ENCODE peak calls at places on chromosomes 3 and 15, in four cellular contexts. D is A549, P is breast epithelium, B is PC-3. Y is an unnamed sample.
A peak's percentile ranks its signal among the peaks of the same experiment; 100 is the strongest.

GRCh38 chr3:43405888-43406636 is 119.7 kb downstream of the SNRK start:
- DNase-seq in P (no peak), D (no peak), B (no peak), Y (no peak)

GRCh38 chr15:56817266-56817665 is 84.0 kb upstream of the ZNF280D start:
- DNase-seq in D (peak; percentile 23), B (peak; percentile 64), P (no peak), Y (no peak)

GRCh38 chr3:81308296-81308695 is 453.1 kb downstream of the GBE1 start:
- DNase-seq in P (no peak), D (no peak), B (peak; percentile 41), Y (no peak)

GRCh38 chr15:73387507-73388255 is 18.9 kb upstream of the HCN4 start:
- DNase-seq in D (no peak), B (peak; percentile 61), P (no peak), Y (peak; percentile 10)

GRCh38 chr3:174532216-174532615 is 326.9 kb upstream of the NAALADL2 start:
- DNase-seq in D (no peak), B (no peak), P (no peak), Y (no peak)

GRCh38 chr3:94460914-94461313 is 398.1 kb downstream of the NSUN3 start:
- DNase-seq in B (no peak), P (no peak), D (no peak), Y (no peak)

GRCh38 chr15:80780416-80781221 is 1.4 kb downstream of the CEMIP start:
- DNase-seq in D (peak; percentile 41), B (peak; percentile 69), P (no peak), Y (no peak)

GRCh38 chr3:194140520-194141414 is 4.8 kb downstream of the HES1 start:
- DNase-seq in D (peak; percentile 54), B (peak; percentile 83), P (peak; percentile 64), Y (no peak)

GRCh38 chr3:68458646-68459045 is 473.7 kb downstream of the TAFA4 start:
- DNase-seq in B (no peak), P (no peak), D (no peak), Y (no peak)

GRCh38 chr15:95446854-95447253 is 883.6 kb upstream of the NR2F2 start:
- DNase-seq in B (no peak), D (no peak), P (no peak), Y (no peak)

GRCh38 chr3:139231555-139232281 is 112.1 kb upstream of the MRPS22 start:
- DNase-seq in B (no peak), P (no peak), D (no peak), Y (no peak)

GRCh38 chr15:67720556-67721175 is 104.6 kb upstream of the SKOR1 start:
- DNase-seq in P (no peak), B (no peak), D (no peak), Y (no peak)

GRCh38 chr3:167913218-167913902 is 177.8 kb downstream of the SERPINI1 start:
- DNase-seq in B (peak; percentile 46), P (no peak), D (peak; percentile 5), Y (no peak)

GRCh38 chr3:65619391-65620298 is 419.1 kb downstream of the MAGI1 start:
- DNase-seq in P (no peak), D (no peak), B (no peak), Y (no peak)

GRCh38 chr3:10370429-10370828 is 49.5 kb upstream of the SEC13 start:
- DNase-seq in P (no peak), D (no peak), B (no peak), Y (no peak)

DNA sequence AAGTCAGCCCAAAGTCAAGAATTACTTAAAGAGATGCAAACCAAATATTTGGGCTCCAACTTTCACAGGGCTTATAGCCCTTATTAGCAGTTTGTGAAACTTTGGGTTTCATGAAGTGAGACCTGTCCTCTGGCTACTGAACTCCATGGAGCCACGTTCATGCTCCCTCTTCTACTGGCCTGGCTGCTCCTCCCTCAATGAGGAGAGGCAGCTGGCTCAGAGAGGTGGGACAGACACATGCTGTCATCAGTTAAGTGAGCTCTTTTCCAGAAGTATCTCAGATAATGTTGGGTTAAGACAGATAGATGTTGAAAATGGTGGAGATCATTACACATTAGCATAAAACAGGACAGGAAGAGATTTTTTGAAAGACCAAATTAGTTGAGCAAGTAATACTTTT is 19.4 kb downstream of the MRPS25 start:
- DNase-seq in P (no peak), B (no peak), D (no peak), Y (no peak)
- H3K27ac ChIP-seq in P (no peak overlapping the region), B (no peak overlapping the region), D (no peak overlapping the region), Y (no peak overlapping the region)

DNA sequence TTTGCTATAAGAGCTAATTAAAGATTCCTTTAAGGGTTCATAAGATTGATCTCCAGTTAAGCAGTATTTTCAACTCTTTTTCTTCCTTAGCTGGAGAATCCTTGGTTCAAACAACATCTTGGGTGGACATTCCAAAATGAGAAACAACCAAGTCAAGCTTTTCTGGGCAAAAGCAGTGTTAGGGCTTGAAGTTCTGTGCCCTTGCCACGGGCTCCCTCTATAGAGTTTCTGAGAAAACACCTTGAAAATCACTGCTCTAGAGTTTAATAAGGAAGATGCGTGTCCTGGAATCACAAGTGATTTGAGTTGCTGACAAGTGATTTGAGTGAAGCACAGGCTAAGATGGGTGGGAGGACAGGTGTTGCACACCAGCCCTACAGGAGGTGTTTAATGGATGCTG is 128.9 kb downstream of the SLCO3A1 start:
- DNase-seq in D (peak; percentile 17), B (peak; percentile 22), P (no peak), Y (no peak)
- H3K27ac ChIP-seq in D (no peak overlapping the region), B (no peak overlapping the region), P (no peak overlapping the region), Y (no peak overlapping the region)

GRCh38 chr15:90886291-90886614 is 1.9 kb downstream of the FES start:
- DNase-seq in P (no peak), B (no peak), D (no peak), Y (no peak)
- H3K27ac ChIP-seq in P (peak overlapping the region; percentile 92), B (no peak overlapping the region), D (no peak overlapping the region), Y (no peak overlapping the region)

GRCh38 chr3:141523615-141524375 is 37.0 kb downstream of the RASA2 start:
- DNase-seq in D (no peak), B (peak; percentile 43), P (no peak), Y (peak; percentile 34)
- H3K27ac ChIP-seq in D (no peak overlapping the region), B (no peak overlapping the region), P (no peak overlapping the region), Y (peak overlapping the region; percentile 8)